ENCODE peak calls at places on chromosomes 7 and 10, in four cellular contexts. T, Y, P and X are unnamed samples.
A peak's percentile ranks its signal among the peaks of the same experiment; 100 is the strongest.

GRCh38 chr10:3566627-3567026 is 218.4 kb downstream of the KLF6 start:
- DNase-seq in T (no peak), Y (no peak), P (no peak), X (no peak)

GRCh38 chr10:77135555-77135954 is 502.1 kb downstream of the KCNMA1 start:
- DNase-seq in T (no peak), Y (no peak), P (no peak), X (no peak)

GRCh38 chr7:69738396-69738889 is 140.2 kb downstream of the AUTS2 start:
- DNase-seq in T (peak; percentile 56), Y (no peak), P (no peak), X (peak; percentile 93)

GRCh38 chr10:52729259-52730104 is 43.1 kb downstream of the MBL2 start:
- DNase-seq in T (no peak), Y (no peak), P (peak; percentile 31), X (peak; percentile 6)

GRCh38 chr7:38052786-38053185 is 125.3 kb upstream of the STARD3NL start:
- DNase-seq in T (no peak), Y (no peak), P (no peak), X (no peak)

GRCh38 chr7:84399661-84400060 is 205.1 kb upstream of the SEMA3A start:
- DNase-seq in T (no peak), Y (no peak), P (no peak), X (no peak)

GRCh38 chr10:88980836-88981235 is 9.8 kb upstream of the FAS start:
- DNase-seq in T (no peak), Y (no peak), P (peak; percentile 35), X (no peak)

GRCh38 chr10:88467835-88468485 is 115.2 kb downstream of the RNLS start:
- DNase-seq in T (no peak), Y (no peak), P (no peak), X (peak; percentile 19)

GRCh38 chr10:118107040-118107439 is 60.3 kb upstream of the RAB11FIP2 start:
- DNase-seq in T (no peak), Y (no peak), P (no peak), X (no peak)

GRCh38 chr7:23863209-23863798 is 153.3 kb downstream of the STK31 start:
- DNase-seq in T (no peak), Y (no peak), P (peak; percentile 49), X (peak; percentile 42)

GRCh38 chr7:5333121-5334050 is 50.6 kb downstream of the SLC29A4 start:
- DNase-seq in T (no peak), Y (no peak), P (no peak), X (no peak)

GRCh38 chr10:83167081-83167480 is 972.2 kb upstream of the GHITM start:
- DNase-seq in T (no peak), Y (no peak), P (no peak), X (no peak)

GRCh38 chr10:112461029-112461887 is 14.2 kb downstream of the VTI1A start:
- DNase-seq in T (no peak), Y (no peak), P (peak; percentile 13), X (no peak)

GRCh38 chr7:909358-910329 is 33.3 kb downstream of the GET4 start:
- DNase-seq in T (no peak), Y (no peak), P (no peak), X (peak; percentile 37)

GRCh38 chr7:107948645-107949442 is 54.1 kb downstream of the LAMB1 start:
- DNase-seq in T (no peak), Y (no peak), P (peak; percentile 98), X (no peak)

GRCh38 chr10:119737039-119737663 is 11.3 kb downstream of the INPP5F start:
- DNase-seq in T (no peak), Y (no peak), P (no peak), X (no peak)

GRCh38 chr7:35512716-35513115 is 182.2 kb downstream of the HERPUD2 start:
- DNase-seq in T (no peak), Y (no peak), P (no peak), X (no peak)

GRCh38 chr10:76868088-76868949 is 769.3 kb downstream of the KCNMA1 start:
- DNase-seq in T (no peak), Y (no peak), P (no peak), X (no peak)

GRCh38 chr7:100957832-100958421 is 8.6 kb downstream of the MUC3A start:
- DNase-seq in T (no peak), Y (no peak), P (no peak), X (no peak)

GRCh38 chr7:28419717-28420116 is 7.4 kb downstream of the CREB5 start:
- DNase-seq in T (no peak), Y (no peak), P (peak; percentile 40), X (no peak)

GRCh38 chr7:33722383-33723096 is 182.8 kb upstream of the BMPER start:
- DNase-seq in T (no peak), Y (no peak), P (peak; percentile 100), X (no peak)

GRCh38 chr7:127995866-127996215 is 35.4 kb downstream of the LRRC4 start:
- DNase-seq in T (no peak), Y (no peak), P (no peak), X (no peak)